ENCODE peak calls at places on chromosomes 7 and 10, in ten cellular contexts. O is fibroblast of lung, L is nephron progenitor cell, B is hepatocyte, X is neural progenitor cell, J is fibroblast of mammary gland, C is brain microvascular endothelial cell, N is BJ, D is fibroblast of pulmonary artery, K is NCI-H2081. F is an unnamed sample.

GRCh38 chr10:104080762-104081161 is 4.9 kb downstream of the COL17A1 start:
- DNase-seq in O (peak), L (no peak), B (peak), X (peak), J (peak), C (no peak), N (no peak), D (peak), K (peak), F (no peak)

GRCh38 chr7:98283127-98283886 is 1.8 kb downstream of the BRI3 start:
- DNase-seq in O (peak), L (no peak), B (peak), X (no peak), J (peak), C (peak), N (no peak), D (peak), K (no peak), F (no peak)

GRCh38 chr7:105246195-105247078 is 142.3 kb downstream of the SRPK2 start:
- DNase-seq in O (no peak), L (no peak), B (no peak), X (no peak), J (no peak), C (no peak), N (no peak), D (no peak), K (peak), F (no peak)

GRCh38 chr10:63549810-63550209 is 28.6 kb downstream of the REEP3 start:
- DNase-seq in O (no peak), L (no peak), B (no peak), X (no peak), J (no peak), C (no peak), N (no peak), D (no peak), K (no peak), F (no peak)

GRCh38 chr7:2609001-2609411 is 22.8 kb upstream of the TTYH3 start:
- DNase-seq in O (peak), L (no peak), B (peak), X (peak), J (peak), C (no peak), N (no peak), D (peak), K (no peak), F (no peak)

GRCh38 chr10:8520382-8520781 is 465.9 kb downstream of the GATA3 start:
- DNase-seq in O (no peak), L (no peak), B (no peak), X (no peak), J (no peak), C (no peak), N (no peak), D (no peak), K (no peak), F (no peak)

GRCh38 chr7:47534322-47535032 is 47.4 kb downstream of the TNS3 start:
- DNase-seq in O (no peak), L (no peak), B (peak), X (peak), J (no peak), C (no peak), N (no peak), D (no peak), K (peak), F (peak)

GRCh38 chr10:132716691-132717490 is 69.1 kb downstream of the NKX6-2 start:
- DNase-seq in O (no peak), L (peak), B (no peak), X (no peak), J (no peak), C (no peak), N (no peak), D (no peak), K (no peak), F (no peak)

GRCh38 chr7:103989785-103990775 is 622 bp upstream of the RELN start:
- DNase-seq in O (peak), L (peak), B (peak), X (peak), J (peak), C (peak), N (no peak), D (peak), K (peak), F (peak)

GRCh38 chr10:78712147-78712546 is 356.6 kb upstream of the ZMIZ1 start:
- DNase-seq in O (no peak), L (no peak), B (no peak), X (no peak), J (no peak), C (no peak), N (no peak), D (no peak), K (no peak), F (no peak)

GRCh38 chr7:133775201-133775600 is 351.9 kb upstream of the LRGUK start:
- DNase-seq in O (no peak), L (no peak), B (no peak), X (no peak), J (no peak), C (no peak), N (no peak), D (no peak), K (no peak), F (no peak)

GRCh38 chr7:21939136-21939857 is 6.4 kb downstream of the CDCA7L start:
- DNase-seq in O (no peak), L (no peak), B (no peak), X (no peak), J (peak), C (no peak), N (no peak), D (peak), K (peak), F (no peak)

GRCh38 chr10:18164771-18165361 is 24.6 kb downstream of the CACNB2 start:
- DNase-seq in O (peak), L (no peak), B (peak), X (no peak), J (peak), C (peak), N (peak), D (peak), K (no peak), F (no peak)

GRCh38 chr7:73612598-73613269 is 11.6 kb downstream of the MLXIPL start:
- DNase-seq in O (peak), L (no peak), B (peak), X (peak), J (peak), C (peak), N (no peak), D (peak), K (peak), F (peak)

GRCh38 chr7:147308539-147308938 is 1191.9 kb downstream of the CNTNAP2 start:
- DNase-seq in O (peak), L (peak), B (no peak), X (peak), J (no peak), C (peak), N (no peak), D (peak), K (no peak), F (no peak)

GRCh38 chr7:23333671-23334246 is 34.6 kb downstream of the MALSU1 start:
- DNase-seq in O (peak), L (no peak), B (peak), X (no peak), J (peak), C (peak), N (peak), D (peak), K (no peak), F (no peak)

GRCh38 chr10:121262774-121263406 is 335.4 kb downstream of the FGFR2 start:
- DNase-seq in O (no peak), L (peak), B (no peak), X (no peak), J (no peak), C (no peak), N (no peak), D (no peak), K (no peak), F (no peak)

F was measured in COR-L47.